ENCODE peak calls at places on chromosomes 11 and 22, in nine cellular contexts. One of them, this sample, is unnamed.

GRCh38 chr11:113554531-113554930 is 79.3 kb upstream of the DRD2 start:
- DNase-seq in Ammon's horn: no peak
- DNase-seq in H7: no peak
- DNase-seq in T-helper 2 cell: no peak
- DNase-seq in endothelial cell: no peak
- DNase-seq in GM06990: no peak
- DNase-seq in astrocyte of the cerebellum: no peak
- DNase-seq in IMR-90: no peak
- DNase-seq in CD8-positive, alpha-beta T cell: no peak
- DNase-seq in this sample: no peak

GRCh38 chr11:38254849-38255248 is 1656.8 kb upstream of the RAG2 start:
- DNase-seq in Ammon's horn: no peak
- DNase-seq in H7: no peak
- DNase-seq in T-helper 2 cell: no peak
- DNase-seq in endothelial cell: no peak
- DNase-seq in GM06990: no peak
- DNase-seq in astrocyte of the cerebellum: no peak
- DNase-seq in IMR-90: no peak
- DNase-seq in CD8-positive, alpha-beta T cell: no peak
- DNase-seq in this sample: no peak

GRCh38 chr11:128518493-128519207 is 68.7 kb downstream of the ETS1 start:
- DNase-seq in Ammon's horn: no peak
- DNase-seq in H7: no peak
- DNase-seq in T-helper 2 cell: no peak
- DNase-seq in endothelial cell: no peak
- DNase-seq in GM06990: no peak
- DNase-seq in astrocyte of the cerebellum: no peak
- DNase-seq in IMR-90: no peak
- DNase-seq in CD8-positive, alpha-beta T cell: no peak
- DNase-seq in this sample: peak; percentile 50

GRCh38 chr11:60785806-60786361 is 751 bp downstream of the MS4A10 start:
- DNase-seq in Ammon's horn: peak; percentile 62
- DNase-seq in H7: no peak
- DNase-seq in T-helper 2 cell: no peak
- DNase-seq in endothelial cell: no peak
- DNase-seq in GM06990: no peak
- DNase-seq in astrocyte of the cerebellum: peak; percentile 19
- DNase-seq in IMR-90: peak; percentile 57
- DNase-seq in CD8-positive, alpha-beta T cell: no peak
- DNase-seq in this sample: peak; percentile 1

GRCh38 chr11:15816270-15816871 is 540.0 kb downstream of the SOX6 start:
- DNase-seq in Ammon's horn: no peak
- DNase-seq in H7: no peak
- DNase-seq in T-helper 2 cell: no peak
- DNase-seq in endothelial cell: no peak
- DNase-seq in GM06990: no peak
- DNase-seq in astrocyte of the cerebellum: peak; percentile 92
- DNase-seq in IMR-90: peak; percentile 92
- DNase-seq in CD8-positive, alpha-beta T cell: no peak
- DNase-seq in this sample: peak; percentile 97

GRCh38 chr11:86703992-86704391 is 31.6 kb upstream of the ME3 start:
- DNase-seq in Ammon's horn: no peak
- DNase-seq in H7: no peak
- DNase-seq in T-helper 2 cell: no peak
- DNase-seq in endothelial cell: no peak
- DNase-seq in GM06990: no peak
- DNase-seq in astrocyte of the cerebellum: no peak
- DNase-seq in IMR-90: no peak
- DNase-seq in CD8-positive, alpha-beta T cell: no peak
- DNase-seq in this sample: no peak

GRCh38 chr11:25214535-25215176 is 717.8 kb downstream of the LUZP2 start:
- DNase-seq in Ammon's horn: no peak
- DNase-seq in H7: no peak
- DNase-seq in T-helper 2 cell: no peak
- DNase-seq in endothelial cell: no peak
- DNase-seq in GM06990: no peak
- DNase-seq in astrocyte of the cerebellum: no peak
- DNase-seq in IMR-90: no peak
- DNase-seq in CD8-positive, alpha-beta T cell: no peak
- DNase-seq in this sample: no peak

GRCh38 chr11:105780781-105781525 is 171.1 kb downstream of the GRIA4 start:
- DNase-seq in Ammon's horn: peak; percentile 32
- DNase-seq in H7: no peak
- DNase-seq in T-helper 2 cell: no peak
- DNase-seq in endothelial cell: no peak
- DNase-seq in GM06990: no peak
- DNase-seq in astrocyte of the cerebellum: no peak
- DNase-seq in IMR-90: no peak
- DNase-seq in CD8-positive, alpha-beta T cell: no peak
- DNase-seq in this sample: no peak

GRCh38 chr11:113111156-113111555 is 149.9 kb downstream of the NCAM1 start:
- DNase-seq in Ammon's horn: no peak
- DNase-seq in H7: no peak
- DNase-seq in T-helper 2 cell: no peak
- DNase-seq in endothelial cell: no peak
- DNase-seq in GM06990: no peak
- DNase-seq in astrocyte of the cerebellum: no peak
- DNase-seq in IMR-90: no peak
- DNase-seq in CD8-positive, alpha-beta T cell: no peak
- DNase-seq in this sample: no peak

GRCh38 chr11:107719062-107719461 is 7.2 kb upstream of the SLN start:
- DNase-seq in Ammon's horn: peak; percentile 60
- DNase-seq in H7: no peak
- DNase-seq in T-helper 2 cell: no peak
- DNase-seq in endothelial cell: no peak
- DNase-seq in GM06990: no peak
- DNase-seq in astrocyte of the cerebellum: no peak
- DNase-seq in IMR-90: no peak
- DNase-seq in CD8-positive, alpha-beta T cell: no peak
- DNase-seq in this sample: no peak

GRCh38 chr11:18457435-18457834 is 1.8 kb downstream of the LDHAL6A start:
- DNase-seq in Ammon's horn: no peak
- DNase-seq in H7: no peak
- DNase-seq in T-helper 2 cell: no peak
- DNase-seq in endothelial cell: no peak
- DNase-seq in GM06990: no peak
- DNase-seq in astrocyte of the cerebellum: no peak
- DNase-seq in IMR-90: no peak
- DNase-seq in CD8-positive, alpha-beta T cell: no peak
- DNase-seq in this sample: no peak

GRCh38 chr11:8693010-8693551 is 10.5 kb downstream of the RPL27A start:
- DNase-seq in Ammon's horn: no peak
- DNase-seq in H7: peak; percentile 29
- DNase-seq in T-helper 2 cell: no peak
- DNase-seq in endothelial cell: no peak
- DNase-seq in GM06990: no peak
- DNase-seq in astrocyte of the cerebellum: no peak
- DNase-seq in IMR-90: peak; percentile 57
- DNase-seq in CD8-positive, alpha-beta T cell: no peak
- DNase-seq in this sample: no peak

GRCh38 chr22:44128961-44129613 is 51.6 kb upstream of the PARVG start:
- DNase-seq in Ammon's horn: peak; percentile 31
- DNase-seq in H7: no peak
- DNase-seq in T-helper 2 cell: no peak
- DNase-seq in endothelial cell: no peak
- DNase-seq in GM06990: no peak
- DNase-seq in astrocyte of the cerebellum: no peak
- DNase-seq in IMR-90: no peak
- DNase-seq in CD8-positive, alpha-beta T cell: no peak
- DNase-seq in this sample: no peak

GRCh38 chr11:56497010-56497409 is 5.8 kb upstream of the OR5M8 start:
- DNase-seq in Ammon's horn: no peak
- DNase-seq in H7: no peak
- DNase-seq in T-helper 2 cell: no peak
- DNase-seq in endothelial cell: no peak
- DNase-seq in GM06990: no peak
- DNase-seq in astrocyte of the cerebellum: no peak
- DNase-seq in IMR-90: no peak
- DNase-seq in CD8-positive, alpha-beta T cell: no peak
- DNase-seq in this sample: no peak

GRCh38 chr11:106644824-106645223 is 373.5 kb downstream of the GUCY1A2 start:
- DNase-seq in Ammon's horn: no peak
- DNase-seq in H7: no peak
- DNase-seq in T-helper 2 cell: no peak
- DNase-seq in endothelial cell: no peak
- DNase-seq in GM06990: no peak
- DNase-seq in astrocyte of the cerebellum: no peak
- DNase-seq in IMR-90: peak; percentile 60
- DNase-seq in CD8-positive, alpha-beta T cell: no peak
- DNase-seq in this sample: no peak

GRCh38 chr22:48171294-48171693 is 1408.8 kb downstream of the TBC1D22A start:
- DNase-seq in Ammon's horn: no peak
- DNase-seq in H7: no peak
- DNase-seq in T-helper 2 cell: no peak
- DNase-seq in endothelial cell: no peak
- DNase-seq in GM06990: no peak
- DNase-seq in astrocyte of the cerebellum: no peak
- DNase-seq in IMR-90: no peak
- DNase-seq in CD8-positive, alpha-beta T cell: no peak
- DNase-seq in this sample: no peak

GRCh38 chr11:123302751-123303195 is 107.7 kb upstream of the CLMP start:
- DNase-seq in Ammon's horn: no peak
- DNase-seq in H7: no peak
- DNase-seq in T-helper 2 cell: no peak
- DNase-seq in endothelial cell: no peak
- DNase-seq in GM06990: peak; percentile 53
- DNase-seq in astrocyte of the cerebellum: peak; percentile 5
- DNase-seq in IMR-90: peak; percentile 72
- DNase-seq in CD8-positive, alpha-beta T cell: no peak
- DNase-seq in this sample: peak; percentile 75

GRCh38 chr11:1460396-1460795 is 26.2 kb downstream of the MOB2 start:
- DNase-seq in Ammon's horn: peak; percentile 73
- DNase-seq in H7: no peak
- DNase-seq in T-helper 2 cell: no peak
- DNase-seq in endothelial cell: no peak
- DNase-seq in GM06990: no peak
- DNase-seq in astrocyte of the cerebellum: no peak
- DNase-seq in IMR-90: peak; percentile 45
- DNase-seq in CD8-positive, alpha-beta T cell: no peak
- DNase-seq in this sample: no peak

GRCh38 chr22:19760652-19761002 is at the start of gene TBX1:
- DNase-seq in Ammon's horn: no peak
- DNase-seq in H7: no peak
- DNase-seq in T-helper 2 cell: no peak
- DNase-seq in endothelial cell: no peak
- DNase-seq in GM06990: no peak
- DNase-seq in astrocyte of the cerebellum: no peak
- DNase-seq in IMR-90: no peak
- DNase-seq in CD8-positive, alpha-beta T cell: no peak
- DNase-seq in this sample: peak; percentile 44

GRCh38 chr11:11451501-11452005 is 98.5 kb upstream of the CSNK2A3 start:
- DNase-seq in Ammon's horn: no peak
- DNase-seq in H7: no peak
- DNase-seq in T-helper 2 cell: no peak
- DNase-seq in endothelial cell: no peak
- DNase-seq in GM06990: no peak
- DNase-seq in astrocyte of the cerebellum: no peak
- DNase-seq in IMR-90: peak; percentile 24
- DNase-seq in CD8-positive, alpha-beta T cell: no peak
- DNase-seq in this sample: no peak

GRCh38 chr11:121141051-121141450 is 40.0 kb downstream of the TECTA start:
- DNase-seq in Ammon's horn: no peak
- DNase-seq in H7: no peak
- DNase-seq in T-helper 2 cell: no peak
- DNase-seq in endothelial cell: no peak
- DNase-seq in GM06990: no peak
- DNase-seq in astrocyte of the cerebellum: no peak
- DNase-seq in IMR-90: peak; percentile 4
- DNase-seq in CD8-positive, alpha-beta T cell: no peak
- DNase-seq in this sample: no peak

GRCh38 chr11:6111635-6112034 is 4.2 kb downstream of the OR56B4 start:
- DNase-seq in Ammon's horn: no peak
- DNase-seq in H7: no peak
- DNase-seq in T-helper 2 cell: no peak
- DNase-seq in endothelial cell: no peak
- DNase-seq in GM06990: no peak
- DNase-seq in astrocyte of the cerebellum: no peak
- DNase-seq in IMR-90: no peak
- DNase-seq in CD8-positive, alpha-beta T cell: no peak
- DNase-seq in this sample: no peak

GRCh38 chr11:117394221-117394925 is 66.7 kb downstream of the CEP164 start:
- DNase-seq in Ammon's horn: no peak
- DNase-seq in H7: no peak
- DNase-seq in T-helper 2 cell: no peak
- DNase-seq in endothelial cell: no peak
- DNase-seq in GM06990: no peak
- DNase-seq in astrocyte of the cerebellum: no peak
- DNase-seq in IMR-90: no peak
- DNase-seq in CD8-positive, alpha-beta T cell: no peak
- DNase-seq in this sample: no peak

GRCh38 chr11:57430946-57431345 is 4.0 kb upstream of the SLC43A3 start:
- DNase-seq in Ammon's horn: no peak
- DNase-seq in H7: peak; percentile 55
- DNase-seq in T-helper 2 cell: no peak
- DNase-seq in endothelial cell: no peak
- DNase-seq in GM06990: no peak
- DNase-seq in astrocyte of the cerebellum: no peak
- DNase-seq in IMR-90: no peak
- DNase-seq in CD8-positive, alpha-beta T cell: no peak
- DNase-seq in this sample: no peak

GRCh38 chr22:36549033-36549432 is 20.1 kb upstream of the EIF3D start:
- DNase-seq in Ammon's horn: no peak
- DNase-seq in H7: no peak
- DNase-seq in T-helper 2 cell: no peak
- DNase-seq in endothelial cell: no peak
- DNase-seq in GM06990: no peak
- DNase-seq in astrocyte of the cerebellum: no peak
- DNase-seq in IMR-90: no peak
- DNase-seq in CD8-positive, alpha-beta T cell: no peak
- DNase-seq in this sample: no peak

GRCh38 chr11:134995746-134996145 is 583.7 kb upstream of the B3GAT1 start:
- DNase-seq in Ammon's horn: peak; percentile 33
- DNase-seq in H7: no peak
- DNase-seq in T-helper 2 cell: no peak
- DNase-seq in endothelial cell: no peak
- DNase-seq in GM06990: no peak
- DNase-seq in astrocyte of the cerebellum: no peak
- DNase-seq in IMR-90: no peak
- DNase-seq in CD8-positive, alpha-beta T cell: no peak
- DNase-seq in this sample: no peak

GRCh38 chr11:126061707-126062678 is 673 bp downstream of the CDON start:
- DNase-seq in Ammon's horn: peak; percentile 42
- DNase-seq in H7: peak; percentile 79
- DNase-seq in T-helper 2 cell: peak; percentile 1
- DNase-seq in endothelial cell: peak; percentile 53
- DNase-seq in GM06990: no peak
- DNase-seq in astrocyte of the cerebellum: no peak
- DNase-seq in IMR-90: peak; percentile 5
- DNase-seq in CD8-positive, alpha-beta T cell: no peak
- DNase-seq in this sample: peak; percentile 61

GRCh38 chr22:23070418-23071162 is at the start of gene GNAZ:
- DNase-seq in Ammon's horn: no peak
- DNase-seq in H7: peak; percentile 90
- DNase-seq in T-helper 2 cell: no peak
- DNase-seq in endothelial cell: peak; percentile 38
- DNase-seq in GM06990: peak; percentile 32
- DNase-seq in astrocyte of the cerebellum: no peak
- DNase-seq in IMR-90: no peak
- DNase-seq in CD8-positive, alpha-beta T cell: no peak
- DNase-seq in this sample: peak; percentile 59

GRCh38 chr22:43402128-43402527 is 9.7 kb upstream of the MPPED1 start:
- DNase-seq in Ammon's horn: no peak
- DNase-seq in H7: no peak
- DNase-seq in T-helper 2 cell: no peak
- DNase-seq in endothelial cell: no peak
- DNase-seq in GM06990: no peak
- DNase-seq in astrocyte of the cerebellum: no peak
- DNase-seq in IMR-90: no peak
- DNase-seq in CD8-positive, alpha-beta T cell: no peak
- DNase-seq in this sample: no peak

GRCh38 chr22:20164863-20165262 is 14.0 kb upstream of the CCDC188 start:
- DNase-seq in Ammon's horn: no peak
- DNase-seq in H7: no peak
- DNase-seq in T-helper 2 cell: no peak
- DNase-seq in endothelial cell: no peak
- DNase-seq in GM06990: no peak
- DNase-seq in astrocyte of the cerebellum: no peak
- DNase-seq in IMR-90: no peak
- DNase-seq in CD8-positive, alpha-beta T cell: no peak
- DNase-seq in this sample: no peak

GRCh38 chr11:94400839-94401772 is at the start of gene GPR83:
- DNase-seq in Ammon's horn: no peak
- DNase-seq in H7: peak; percentile 85
- DNase-seq in T-helper 2 cell: no peak
- DNase-seq in endothelial cell: peak; percentile 34
- DNase-seq in GM06990: peak; percentile 26
- DNase-seq in astrocyte of the cerebellum: no peak
- DNase-seq in IMR-90: peak; percentile 12
- DNase-seq in CD8-positive, alpha-beta T cell: no peak
- DNase-seq in this sample: peak; percentile 39

This sample was measured in adipocyte.